ENCODE peak calls at places on chromosomes 12 and 14, in seven cellular contexts. Q, K, X, N, H, F and J are unnamed samples.
A peak's percentile ranks its signal among the peaks of the same experiment; 100 is the strongest.

GRCh38 chr14:73591690-73592448 is at the start of gene ACOT4:
- DNase-seq in N (no peak), Q (peak; percentile 49), F (peak; percentile 39), X (peak; percentile 21), K (peak; percentile 66), H (peak; percentile 80), J (peak; percentile 27)

GRCh38 chr14:24861083-24861630 is 188.8 kb downstream of the STXBP6 start:
- DNase-seq in H (no peak), F (no peak), X (no peak), N (no peak), K (no peak), Q (no peak), J (no peak)

GRCh38 chr14:58098507-58098906 is 53.5 kb downstream of the ARMH4 start:
- DNase-seq in K (no peak), Q (no peak), F (no peak), N (no peak), X (no peak), H (no peak), J (no peak)

GRCh38 chr12:15603461-15604085 is 185.6 kb downstream of the EPS8 start:
- DNase-seq in K (no peak), F (no peak), X (peak; percentile 99), Q (no peak), H (no peak), N (no peak), J (no peak)

GRCh38 chr12:75738486-75738885 is 227.1 kb upstream of the KRR1 start:
- DNase-seq in N (no peak), K (no peak), X (peak; percentile 48), F (no peak), H (peak; percentile 58), Q (no peak), J (no peak)

GRCh38 chr14:23139874-23140273 is 20.8 kb upstream of the CEBPE start:
- DNase-seq in Q (no peak), H (no peak), K (no peak), N (no peak), X (no peak), F (no peak), J (no peak)

GRCh38 chr12:9751204-9752144 is 9.2 kb downstream of the CD69 start:
- DNase-seq in Q (peak; percentile 36), H (no peak), K (no peak), N (peak; percentile 67), F (no peak), X (peak; percentile 40), J (no peak)

GRCh38 chr14:81231540-81231939 is 10.8 kb upstream of the GTF2A1 start:
- DNase-seq in F (no peak), H (no peak), N (no peak), Q (no peak), K (no peak), X (no peak), J (no peak)

GRCh38 chr14:33675415-33676130 is 275.3 kb downstream of the EGLN3 start:
- DNase-seq in Q (no peak), H (no peak), K (no peak), F (no peak), N (no peak), X (no peak), J (no peak)

GRCh38 chr12:89574736-89575208 is 48.9 kb upstream of the POC1B start:
- DNase-seq in H (no peak), N (peak; percentile 4), F (no peak), X (peak; percentile 87), K (no peak), Q (no peak), J (no peak)

GRCh38 chr12:51976376-51977160 is 25.1 kb downstream of the ACVR1B start:
- DNase-seq in F (no peak), X (peak; percentile 76), K (no peak), H (no peak), Q (peak; percentile 52), N (no peak), J (no peak)
- TF ChIP-seq CTCF in F (no peak), X (no peak), K (no peak), H (no peak), Q (no peak), N (no peak), J (no peak)

GRCh38 chr14:55302367-55302766 is 31.1 kb downstream of the FBXO34 start:
- DNase-seq in Q (no peak), F (no peak), N (no peak), H (no peak), K (no peak), X (no peak), J (no peak)

GRCh38 chr14:55298423-55298822 is 27.2 kb downstream of the FBXO34 start:
- DNase-seq in N (no peak), K (peak; percentile 65), X (no peak), Q (no peak), F (no peak), H (no peak), J (no peak)

GRCh38 chr14:55294603-55295002 is 23.4 kb downstream of the FBXO34 start:
- DNase-seq in H (no peak), K (no peak), Q (no peak), N (no peak), F (no peak), X (no peak), J (no peak)

GRCh38 chr14:55301722-55302121 is 30.5 kb downstream of the FBXO34 start:
- DNase-seq in H (no peak), N (no peak), Q (no peak), F (no peak), X (peak; percentile 65), K (no peak), J (no peak)

GRCh38 chr14:55297611-55298323 is 26.5 kb downstream of the FBXO34 start:
- DNase-seq in F (no peak), X (no peak), K (peak; percentile 57), Q (no peak), N (peak; percentile 19), H (peak; percentile 42), J (no peak)
- TF ChIP-seq CTCF in F (no peak), X (no peak), K (no peak), Q (no peak), N (peak; percentile 59), H (no peak), J (peak; percentile 30)

DNA sequence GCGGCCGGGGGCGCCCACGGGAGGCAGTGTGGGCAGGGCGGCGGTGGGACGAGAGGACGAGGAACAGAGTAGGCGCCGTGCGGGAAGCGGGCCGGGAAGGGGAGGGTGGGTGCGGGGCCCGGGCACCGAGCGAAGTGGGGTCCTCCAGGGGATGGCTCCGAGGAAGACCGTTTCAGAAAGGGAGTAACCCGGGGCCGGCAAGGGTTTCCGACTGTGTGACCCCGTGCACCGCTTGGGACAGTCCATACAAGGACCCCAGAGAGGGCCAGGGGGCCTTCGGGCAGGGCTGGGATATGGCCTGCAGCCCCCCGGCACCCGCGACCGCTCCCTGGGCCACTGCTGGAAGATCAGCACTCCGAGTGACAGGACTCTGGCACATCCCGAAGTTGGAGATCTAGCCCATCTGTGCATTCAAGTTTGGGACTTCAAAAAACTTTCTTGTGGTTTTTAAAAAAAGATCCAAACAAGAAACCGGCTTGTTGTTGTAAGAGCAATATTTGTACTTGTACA is 448 bp downstream of the TSPAN9 start:
- DNase-seq in Q (no peak), X (peak; percentile 58), N (no peak), F (no peak), H (peak; percentile 44), K (no peak), J (no peak)
- TF ChIP-seq CTCF in Q (no peak), X (no peak), N (no peak), F (no peak), H (no peak), K (no peak), J (no peak)

DNA sequence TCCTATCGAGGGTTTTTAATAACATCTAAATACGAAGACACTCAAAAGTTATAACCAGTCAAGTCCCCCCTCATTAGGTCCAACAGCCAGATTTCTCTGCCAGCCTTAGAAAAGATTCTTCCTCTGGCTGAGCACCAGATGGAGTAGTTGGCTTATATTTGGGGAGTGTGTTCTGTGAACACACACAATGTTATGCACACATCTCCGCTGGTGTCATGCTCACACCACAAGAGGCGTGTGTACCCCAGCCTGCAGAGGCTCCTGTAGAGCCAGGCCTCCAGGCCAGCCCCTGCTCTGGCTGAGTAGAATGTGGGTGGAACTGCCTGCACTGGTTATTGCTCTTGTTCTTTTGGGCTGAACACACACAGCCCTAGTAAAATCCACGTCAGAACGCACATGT is 64.0 kb downstream of the PIWIL1 start:
- DNase-seq in K (no peak), X (no peak), H (no peak), Q (peak; percentile 8), F (no peak), N (no peak), J (no peak)
- TF ChIP-seq CTCF in K (no peak), X (no peak), H (no peak), Q (peak; percentile 27), F (no peak), N (no peak), J (peak; percentile 50)

GRCh38 chr12:101823891-101824290 is 6.9 kb downstream of the GNPTAB start:
- DNase-seq in N (peak; percentile 93), F (no peak), Q (peak; percentile 82), X (peak; percentile 21), H (peak; percentile 69), K (no peak), J (no peak)
- TF ChIP-seq CTCF in N (peak; percentile 66), F (no peak), Q (no peak), X (peak; percentile 16), H (peak; percentile 3), K (peak; percentile 43), J (peak; percentile 25)

GRCh38 chr14:36373982-36374673 is 53.7 kb upstream of the MBIP start:
- DNase-seq in Q (peak; percentile 38), F (peak; percentile 22), H (peak; percentile 45), K (peak; percentile 80), X (peak; percentile 72), N (peak; percentile 80), J (peak; percentile 70)
- TF ChIP-seq CTCF in Q (peak; percentile 73), F (no peak), H (peak; percentile 85), K (peak; percentile 85), X (peak; percentile 85), N (peak; percentile 90), J (peak; percentile 86)